ENCODE peak calls at places on chromosomes 7 and 10, in five cellular contexts. T is A673, F is BE2C, R is HCT116, L is cardiac fibroblast. A is an unnamed sample.
A peak's percentile ranks its signal among the peaks of the same experiment; 100 is the strongest.

GRCh38 chr7:123643495-123644428 is 11.9 kb upstream of the LMOD2 start:
- DNase-seq in T (peak; percentile 87), F (peak; percentile 79), R (peak; percentile 66), L (peak; percentile 80), A (no peak)

GRCh38 chr7:123724725-123725381 is 23.9 kb downstream of the WASL start:
- DNase-seq in T (no peak), F (no peak), R (no peak), L (no peak), A (no peak)

GRCh38 chr10:90642136-90642535 is 215.7 kb downstream of the HTR7 start:
- DNase-seq in T (no peak), F (no peak), R (no peak), L (peak; percentile 69), A (no peak)

GRCh38 chr10:60426425-60426824 is 36.8 kb upstream of the ANK3 start:
- DNase-seq in T (peak; percentile 46), F (no peak), R (no peak), L (peak; percentile 88), A (no peak)

GRCh38 chr7:42198296-42198695 is 38.7 kb downstream of the GLI3 start:
- DNase-seq in T (no peak), F (no peak), R (no peak), L (no peak), A (no peak)

GRCh38 chr7:74068378-74069085 is 15.1 kb upstream of the LIMK1 start:
- DNase-seq in T (no peak), F (no peak), R (no peak), L (no peak), A (no peak)

GRCh38 chr10:84265378-84265777 is 20.5 kb downstream of the RGR start:
- DNase-seq in T (no peak), F (no peak), R (no peak), L (no peak), A (no peak)

GRCh38 chr10:101330236-101331225 is 23.4 kb upstream of the BTRC start:
- DNase-seq in T (peak; percentile 73), F (no peak), R (no peak), L (peak; percentile 47), A (no peak)

GRCh38 chr10:21364196-21365114 is 161.0 kb downstream of the SKIDA1 start:
- DNase-seq in T (peak; percentile 77), F (peak; percentile 35), R (peak; percentile 94), L (peak; percentile 85), A (peak; percentile 27)

GRCh38 chr7:25117226-25118047 is 7.6 kb downstream of the CYCS start:
- DNase-seq in T (no peak), F (no peak), R (no peak), L (no peak), A (no peak)

GRCh38 chr7:131521651-131522163 is 34.7 kb downstream of the PODXL start:
- DNase-seq in T (no peak), F (no peak), R (no peak), L (no peak), A (no peak)

GRCh38 chr10:115849197-115849596 is 423.8 kb downstream of the GFRA1 start:
- DNase-seq in T (no peak), F (no peak), R (no peak), L (no peak), A (no peak)

GRCh38 chr7:33849004-33849403 is 56.3 kb upstream of the BMPER start:
- DNase-seq in T (no peak), F (no peak), R (no peak), L (no peak), A (no peak)

GRCh38 chr7:611281-611810 is 91.7 kb upstream of the PDGFA start:
- DNase-seq in T (no peak), F (no peak), R (no peak), L (no peak), A (no peak)

GRCh38 chr7:2761801-2762497 is 73.9 kb downstream of the AMZ1 start:
- DNase-seq in T (no peak), F (no peak), R (no peak), L (no peak), A (no peak)

GRCh38 chr7:151897951-151898686 is 21.2 kb upstream of the PRKAG2 start:
- DNase-seq in T (no peak), F (no peak), R (no peak), L (no peak), A (no peak)

GRCh38 chr10:57579926-57580325 is 687.8 kb downstream of the IPMK start:
- DNase-seq in T (peak; percentile 3), F (peak; percentile 19), R (no peak), L (peak; percentile 24), A (no peak)

GRCh38 chr10:106716375-106716774 is 448.1 kb downstream of the SORCS1 start:
- DNase-seq in T (no peak), F (no peak), R (no peak), L (no peak), A (no peak)

GRCh38 chr7:14858410-14858809 is 44.1 kb downstream of the DGKB start:
- DNase-seq in T (no peak), F (no peak), R (no peak), L (no peak), A (no peak)

GRCh38 chr7:39069886-39070881 is 92.5 kb downstream of the POU6F2 start:
- DNase-seq in T (peak; percentile 13), F (no peak), R (no peak), L (no peak), A (no peak)

GRCh38 chr7:148434887-148435286 is 155.7 kb upstream of the C7orf33 start:
- DNase-seq in T (no peak), F (no peak), R (no peak), L (no peak), A (no peak)

GRCh38 chr10:29157321-29157720 is 131.5 kb upstream of the LYZL1 start:
- DNase-seq in T (no peak), F (no peak), R (no peak), L (no peak), A (no peak)

GRCh38 chr10:130801276-130801675 is 510.2 kb downstream of the TCERG1L start:
- DNase-seq in T (no peak), F (no peak), R (no peak), L (no peak), A (no peak)

GRCh38 chr10:35532141-35532540 is 73.0 kb upstream of the GJD4 start:
- DNase-seq in T (no peak), F (no peak), R (no peak), L (no peak), A (no peak)

GRCh38 chr10:61135276-61135721 is 191.3 kb upstream of the RHOBTB1 start:
- DNase-seq in T (no peak), F (no peak), R (no peak), L (no peak), A (no peak)

GRCh38 chr10:70592186-70592735 is 10.3 kb downstream of the PRF1 start:
- DNase-seq in T (no peak), F (no peak), R (no peak), L (no peak), A (no peak)

GRCh38 chr7:131346885-131347592 is 19.4 kb downstream of the MKLN1 start:
- DNase-seq in T (no peak), F (no peak), R (no peak), L (no peak), A (no peak)

GRCh38 chr10:132551093-132551807 is 13.7 kb downstream of the INPP5A start:
- DNase-seq in T (no peak), F (no peak), R (no peak), L (no peak), A (no peak)
- TF ChIP-seq CTCF in T (no peak), F (no peak), R (no peak), L (no peak), A (no peak)

GRCh38 chr10:79129361-79129997 is 60.7 kb downstream of the ZMIZ1 start:
- DNase-seq in T (peak; percentile 85), F (peak; percentile 80), R (no peak), L (peak; percentile 54), A (peak; percentile 70)
- TF ChIP-seq CTCF in T (no peak), F (peak; percentile 37), R (no peak), L (no peak), A (no peak)

DNA sequence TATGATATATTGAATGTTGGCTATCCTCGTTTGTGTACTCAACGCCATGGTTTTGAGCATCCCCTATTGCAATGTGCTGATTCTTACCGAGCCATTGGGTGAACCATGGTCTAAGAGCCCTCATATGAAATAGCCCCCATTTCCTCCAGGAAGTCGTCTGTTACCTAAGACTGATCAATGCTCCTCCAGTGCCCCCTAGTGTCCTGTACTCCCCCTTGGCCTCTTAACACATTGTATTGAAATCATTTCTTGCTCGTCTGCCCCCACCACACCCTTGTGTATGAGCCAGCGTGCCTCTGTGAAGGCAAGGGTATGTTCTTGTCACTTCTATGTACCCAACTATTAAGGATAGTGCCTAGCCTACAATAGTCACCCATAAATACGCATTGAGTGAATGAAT is 11.2 kb upstream of the SLC35B4 start:
- DNase-seq in T (peak; percentile 73), F (peak; percentile 74), R (peak; percentile 75), L (peak; percentile 58), A (peak; percentile 36)
- TF ChIP-seq CTCF in T (peak; percentile 64), F (peak; percentile 85), R (peak; percentile 51), L (peak; percentile 48), A (peak; percentile 37)

GRCh38 chr7:23653942-23654341 is 26.1 kb upstream of the FAM221A start:
- DNase-seq in T (no peak), F (no peak), R (no peak), L (no peak), A (no peak)

GRCh38 chr7:23658831-23659427 is 21.1 kb upstream of the FAM221A start:
- DNase-seq in T (no peak), F (no peak), R (no peak), L (no peak), A (no peak)

GRCh38 chr7:23655433-23655832 is 24.6 kb upstream of the FAM221A start:
- DNase-seq in T (no peak), F (no peak), R (no peak), L (no peak), A (no peak)

GRCh38 chr7:23654508-23654907 is 25.5 kb upstream of the FAM221A start:
- DNase-seq in T (peak; percentile 37), F (peak; percentile 43), R (peak; percentile 43), L (peak; percentile 5), A (no peak)
- TF ChIP-seq CTCF in T (peak; percentile 51), F (peak; percentile 66), R (no peak), L (peak; percentile 42), A (peak; percentile 40)

GRCh38 chr10:128943111-128943510 is 523.9 kb upstream of the MGMT start:
- DNase-seq in T (no peak), F (no peak), R (no peak), L (no peak), A (no peak)
- TF ChIP-seq CTCF in T (no peak), F (no peak), R (no peak), L (no peak), A (no peak)

GRCh38 chr10:118712930-118713634 is 41.7 kb downstream of the CACUL1 start:
- DNase-seq in T (peak; percentile 18), F (peak; percentile 51), R (no peak), L (no peak), A (no peak)

GRCh38 chr10:118704711-118705110 is 50.1 kb downstream of the CACUL1 start:
- DNase-seq in T (no peak), F (no peak), R (no peak), L (no peak), A (no peak)

GRCh38 chr10:118712080-118712479 is 42.7 kb downstream of the CACUL1 start:
- DNase-seq in T (no peak), F (no peak), R (no peak), L (no peak), A (no peak)

GRCh38 chr10:118710487-118710886 is 44.3 kb downstream of the CACUL1 start:
- DNase-seq in T (no peak), F (no peak), R (no peak), L (no peak), A (no peak)

GRCh38 chr10:118708571-118708970 is 46.2 kb downstream of the CACUL1 start:
- DNase-seq in T (no peak), F (no peak), R (no peak), L (no peak), A (no peak)
- TF ChIP-seq CTCF in T (no peak), F (no peak), R (no peak), L (no peak), A (no peak)